ENCODE peak calls at places on chromosomes 2 and 18, in nine cellular contexts. One of them, this sample, is unnamed.

GRCh38 chr2:16763493-16763899 is 97.9 kb upstream of the CYRIA start:
- DNase-seq in CD8-positive, alpha-beta T cell: no peak
- DNase-seq in esophagus squamous epithelium: no peak
- DNase-seq in endothelial cell: no peak
- DNase-seq in brain microvascular endothelial cell: no peak
- DNase-seq in AG09319: no peak
- DNase-seq in CD4-positive, alpha-beta T cell: no peak
- DNase-seq in heart left ventricle: no peak
- DNase-seq in IMR-90: no peak
- DNase-seq in this sample: no peak

GRCh38 chr2:201559067-201559710 is 84.1 kb downstream of the TMEM237 start:
- DNase-seq in endothelial cell: no peak
- DNase-seq in heart left ventricle: no peak
- DNase-seq in brain microvascular endothelial cell: no peak
- DNase-seq in AG09319: no peak
- DNase-seq in esophagus squamous epithelium: no peak
- DNase-seq in CD4-positive, alpha-beta T cell: no peak
- DNase-seq in CD8-positive, alpha-beta T cell: no peak
- DNase-seq in IMR-90: no peak
- DNase-seq in this sample: no peak

GRCh38 chr2:6922201-6922656 is 5.0 kb downstream of the RNF144A start:
- DNase-seq in endothelial cell: no peak
- DNase-seq in CD4-positive, alpha-beta T cell: no peak
- DNase-seq in AG09319: no peak
- DNase-seq in CD8-positive, alpha-beta T cell: no peak
- DNase-seq in heart left ventricle: no peak
- DNase-seq in brain microvascular endothelial cell: no peak
- DNase-seq in esophagus squamous epithelium: no peak
- DNase-seq in IMR-90: no peak
- DNase-seq in this sample: no peak

GRCh38 chr2:192444286-192444838 is 249.6 kb upstream of the TMEFF2 start:
- DNase-seq in CD8-positive, alpha-beta T cell: no peak
- DNase-seq in AG09319: no peak
- DNase-seq in brain microvascular endothelial cell: no peak
- DNase-seq in IMR-90: no peak
- DNase-seq in endothelial cell: no peak
- DNase-seq in CD4-positive, alpha-beta T cell: no peak
- DNase-seq in esophagus squamous epithelium: no peak
- DNase-seq in heart left ventricle: no peak
- DNase-seq in this sample: no peak

GRCh38 chr2:172100080-172101007 is 2.4 kb downstream of the DLX2 start:
- DNase-seq in IMR-90: no peak
- DNase-seq in heart left ventricle: no peak
- DNase-seq in esophagus squamous epithelium: no peak
- DNase-seq in brain microvascular endothelial cell: no peak
- DNase-seq in endothelial cell: no peak
- DNase-seq in CD8-positive, alpha-beta T cell: no peak
- DNase-seq in AG09319: no peak
- DNase-seq in CD4-positive, alpha-beta T cell: no peak
- DNase-seq in this sample: no peak

GRCh38 chr2:1968988-1969700 is 224.8 kb upstream of the PXDN start:
- DNase-seq in CD8-positive, alpha-beta T cell: no peak
- DNase-seq in AG09319: no peak
- DNase-seq in brain microvascular endothelial cell: no peak
- DNase-seq in IMR-90: no peak
- DNase-seq in esophagus squamous epithelium: no peak
- DNase-seq in endothelial cell: no peak
- DNase-seq in heart left ventricle: no peak
- DNase-seq in CD4-positive, alpha-beta T cell: no peak
- DNase-seq in this sample: no peak

GRCh38 chr2:227853204-227853629 is 18.2 kb upstream of the DAW1 start:
- DNase-seq in esophagus squamous epithelium: no peak
- DNase-seq in CD4-positive, alpha-beta T cell: no peak
- DNase-seq in IMR-90: peak; percentile 91
- DNase-seq in AG09319: peak; percentile 70
- DNase-seq in endothelial cell: no peak
- DNase-seq in heart left ventricle: no peak
- DNase-seq in brain microvascular endothelial cell: no peak
- DNase-seq in CD8-positive, alpha-beta T cell: no peak
- DNase-seq in this sample: no peak

GRCh38 chr18:34122724-34123334 is 101.9 kb downstream of the NOL4 start:
- DNase-seq in CD4-positive, alpha-beta T cell: no peak
- DNase-seq in heart left ventricle: no peak
- DNase-seq in IMR-90: peak; percentile 53
- DNase-seq in brain microvascular endothelial cell: peak; percentile 73
- DNase-seq in AG09319: peak; percentile 1
- DNase-seq in CD8-positive, alpha-beta T cell: no peak
- DNase-seq in esophagus squamous epithelium: no peak
- DNase-seq in endothelial cell: peak; percentile 24
- DNase-seq in this sample: no peak

GRCh38 chr18:60978338-60978737 is 354.9 kb upstream of the CDH20 start:
- DNase-seq in AG09319: no peak
- DNase-seq in esophagus squamous epithelium: no peak
- DNase-seq in CD4-positive, alpha-beta T cell: no peak
- DNase-seq in endothelial cell: no peak
- DNase-seq in heart left ventricle: no peak
- DNase-seq in CD8-positive, alpha-beta T cell: no peak
- DNase-seq in brain microvascular endothelial cell: peak; percentile 81
- DNase-seq in IMR-90: peak; percentile 38
- DNase-seq in this sample: no peak

GRCh38 chr2:12116228-12116750 is 369.9 kb downstream of the LPIN1 start:
- DNase-seq in esophagus squamous epithelium: no peak
- DNase-seq in brain microvascular endothelial cell: no peak
- DNase-seq in CD8-positive, alpha-beta T cell: no peak
- DNase-seq in CD4-positive, alpha-beta T cell: no peak
- DNase-seq in AG09319: no peak
- DNase-seq in endothelial cell: no peak
- DNase-seq in IMR-90: no peak
- DNase-seq in heart left ventricle: no peak
- DNase-seq in this sample: no peak

GRCh38 chr2:151827564-151828142 is 568 bp downstream of the ARL5A start:
- DNase-seq in heart left ventricle: peak; percentile 28
- DNase-seq in CD4-positive, alpha-beta T cell: no peak
- DNase-seq in AG09319: no peak
- DNase-seq in CD8-positive, alpha-beta T cell: no peak
- DNase-seq in endothelial cell: peak; percentile 18
- DNase-seq in IMR-90: peak; percentile 16
- DNase-seq in esophagus squamous epithelium: no peak
- DNase-seq in brain microvascular endothelial cell: peak; percentile 9
- DNase-seq in this sample: no peak

GRCh38 chr2:163133602-163134001 is 295.0 kb upstream of the KCNH7 start:
- DNase-seq in heart left ventricle: no peak
- DNase-seq in CD8-positive, alpha-beta T cell: no peak
- DNase-seq in brain microvascular endothelial cell: peak; percentile 2
- DNase-seq in CD4-positive, alpha-beta T cell: no peak
- DNase-seq in esophagus squamous epithelium: no peak
- DNase-seq in AG09319: no peak
- DNase-seq in endothelial cell: no peak
- DNase-seq in IMR-90: no peak
- DNase-seq in this sample: no peak

DNA sequence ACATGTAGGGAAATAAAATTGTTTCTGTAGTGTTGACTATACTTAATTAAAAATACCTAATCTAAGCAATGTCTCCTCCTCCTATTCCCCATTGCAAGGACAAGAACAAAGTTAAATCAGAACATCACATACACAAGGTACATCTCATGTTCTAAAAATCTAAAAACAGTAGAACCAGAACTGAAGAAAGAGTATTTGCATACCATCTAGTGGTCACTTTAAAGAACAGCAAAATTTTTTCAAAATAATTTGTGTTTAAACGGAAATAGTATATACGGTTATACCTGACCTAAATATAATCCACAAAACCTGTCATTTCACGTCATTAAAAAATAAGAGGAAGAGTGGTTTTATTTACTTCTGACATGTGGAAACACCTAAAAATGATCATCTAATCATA is 294.3 kb upstream of the KCNH7 start:
- DNase-seq in IMR-90: peak; percentile 2
- DNase-seq in CD8-positive, alpha-beta T cell: no peak
- DNase-seq in heart left ventricle: no peak
- DNase-seq in CD4-positive, alpha-beta T cell: no peak
- DNase-seq in esophagus squamous epithelium: no peak
- DNase-seq in brain microvascular endothelial cell: no peak
- DNase-seq in AG09319: no peak
- DNase-seq in endothelial cell: no peak
- DNase-seq in this sample: no peak
- TF ChIP-seq CTCF in IMR-90: peak; percentile 56
- TF ChIP-seq CTCF in CD8-positive, alpha-beta T cell: no peak
- TF ChIP-seq CTCF in heart left ventricle: no peak
- TF ChIP-seq CTCF in CD4-positive, alpha-beta T cell: no peak
- TF ChIP-seq CTCF in esophagus squamous epithelium: no peak
- TF ChIP-seq CTCF in brain microvascular endothelial cell: no peak
- TF ChIP-seq CTCF in AG09319: peak; percentile 40
- TF ChIP-seq CTCF in endothelial cell: peak; percentile 81
- TF ChIP-seq CTCF in this sample: peak; percentile 89

DNA sequence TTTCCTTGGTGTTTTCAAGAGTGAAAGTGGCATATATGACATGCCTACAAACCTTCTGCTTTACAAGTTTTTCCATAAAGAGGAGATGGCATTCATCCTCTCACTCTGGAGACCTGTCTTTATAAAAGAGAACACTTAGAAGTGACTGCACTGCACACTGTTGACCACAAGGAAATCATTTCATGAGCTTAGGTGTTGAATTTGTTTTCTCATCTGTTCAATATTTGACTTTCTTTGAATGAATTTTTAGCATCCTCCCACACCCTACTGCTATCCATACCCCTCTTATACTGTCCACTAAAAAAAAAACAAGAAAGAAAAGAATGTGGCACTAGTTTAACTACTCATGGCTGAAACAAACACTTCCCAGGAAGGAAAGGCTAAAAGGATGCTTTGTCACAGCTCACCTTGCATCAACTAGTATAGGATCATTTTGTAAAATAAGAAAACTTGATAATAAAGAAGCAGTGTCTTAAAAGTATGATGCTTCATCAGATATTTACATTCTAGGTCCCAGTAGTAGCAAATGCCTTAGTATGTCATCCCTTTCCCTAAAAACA is 83.0 kb downstream of the ACVR1 start:
- DNase-seq in endothelial cell: no peak
- DNase-seq in esophagus squamous epithelium: no peak
- DNase-seq in IMR-90: no peak
- DNase-seq in AG09319: no peak
- DNase-seq in CD4-positive, alpha-beta T cell: no peak
- DNase-seq in brain microvascular endothelial cell: no peak
- DNase-seq in CD8-positive, alpha-beta T cell: no peak
- DNase-seq in heart left ventricle: no peak
- DNase-seq in this sample: no peak
- TF ChIP-seq CTCF in endothelial cell: peak; percentile 53
- TF ChIP-seq CTCF in esophagus squamous epithelium: peak; percentile 8
- TF ChIP-seq CTCF in IMR-90: peak; percentile 25
- TF ChIP-seq CTCF in AG09319: peak; percentile 22
- TF ChIP-seq CTCF in CD4-positive, alpha-beta T cell: peak; percentile 11
- TF ChIP-seq CTCF in brain microvascular endothelial cell: peak; percentile 47
- TF ChIP-seq CTCF in CD8-positive, alpha-beta T cell: no peak
- TF ChIP-seq CTCF in heart left ventricle: no peak
- TF ChIP-seq CTCF in this sample: peak; percentile 70

GRCh38 chr2:20507166-20507692 is 60.4 kb downstream of the RHOB start:
- DNase-seq in esophagus squamous epithelium: no peak
- DNase-seq in IMR-90: peak; percentile 37
- DNase-seq in CD8-positive, alpha-beta T cell: no peak
- DNase-seq in CD4-positive, alpha-beta T cell: no peak
- DNase-seq in heart left ventricle: no peak
- DNase-seq in AG09319: no peak
- DNase-seq in brain microvascular endothelial cell: no peak
- DNase-seq in endothelial cell: no peak
- DNase-seq in this sample: no peak

GRCh38 chr2:20509301-20509765 is 62.5 kb downstream of the RHOB start:
- DNase-seq in CD4-positive, alpha-beta T cell: no peak
- DNase-seq in CD8-positive, alpha-beta T cell: no peak
- DNase-seq in endothelial cell: no peak
- DNase-seq in esophagus squamous epithelium: no peak
- DNase-seq in AG09319: no peak
- DNase-seq in IMR-90: no peak
- DNase-seq in heart left ventricle: no peak
- DNase-seq in brain microvascular endothelial cell: no peak
- DNase-seq in this sample: no peak

GRCh38 chr2:20507711-20508110 is 60.8 kb downstream of the RHOB start:
- DNase-seq in CD4-positive, alpha-beta T cell: no peak
- DNase-seq in IMR-90: no peak
- DNase-seq in CD8-positive, alpha-beta T cell: no peak
- DNase-seq in brain microvascular endothelial cell: no peak
- DNase-seq in AG09319: no peak
- DNase-seq in heart left ventricle: no peak
- DNase-seq in esophagus squamous epithelium: no peak
- DNase-seq in endothelial cell: no peak
- DNase-seq in this sample: no peak

GRCh38 chr2:20504174-20504573 is 57.3 kb downstream of the RHOB start:
- DNase-seq in CD4-positive, alpha-beta T cell: no peak
- DNase-seq in brain microvascular endothelial cell: no peak
- DNase-seq in heart left ventricle: no peak
- DNase-seq in endothelial cell: no peak
- DNase-seq in AG09319: no peak
- DNase-seq in IMR-90: no peak
- DNase-seq in CD8-positive, alpha-beta T cell: no peak
- DNase-seq in esophagus squamous epithelium: no peak
- DNase-seq in this sample: no peak

DNA sequence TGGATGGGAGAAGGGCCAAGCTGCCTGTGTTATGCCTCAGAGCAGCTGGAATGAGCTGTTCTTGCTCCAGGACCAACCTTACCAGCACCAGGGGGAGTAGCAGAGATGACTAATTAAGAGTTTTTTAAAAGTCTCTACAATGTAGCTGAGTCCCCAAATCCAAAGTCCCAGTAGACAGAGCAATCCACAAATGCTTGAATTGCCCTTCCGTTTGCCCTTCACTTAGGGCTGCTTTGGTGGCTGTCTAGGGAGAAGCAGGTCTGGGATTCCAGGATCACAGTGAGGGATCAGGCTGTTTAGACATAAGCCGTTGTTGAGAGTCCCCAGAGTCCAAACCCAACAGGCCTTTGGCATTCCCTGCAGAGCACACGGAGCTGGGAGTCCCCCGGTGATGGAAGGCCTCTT is 59.4 kb downstream of the RHOB start:
- DNase-seq in esophagus squamous epithelium: no peak
- DNase-seq in brain microvascular endothelial cell: peak; percentile 59
- DNase-seq in CD4-positive, alpha-beta T cell: no peak
- DNase-seq in AG09319: no peak
- DNase-seq in IMR-90: peak; percentile 81
- DNase-seq in endothelial cell: no peak
- DNase-seq in CD8-positive, alpha-beta T cell: no peak
- DNase-seq in heart left ventricle: no peak
- DNase-seq in this sample: no peak
- TF ChIP-seq CTCF in esophagus squamous epithelium: no peak
- TF ChIP-seq CTCF in brain microvascular endothelial cell: peak; percentile 65
- TF ChIP-seq CTCF in CD4-positive, alpha-beta T cell: no peak
- TF ChIP-seq CTCF in AG09319: peak; percentile 32
- TF ChIP-seq CTCF in IMR-90: peak; percentile 45
- TF ChIP-seq CTCF in endothelial cell: no peak
- TF ChIP-seq CTCF in CD8-positive, alpha-beta T cell: no peak
- TF ChIP-seq CTCF in heart left ventricle: no peak
- TF ChIP-seq CTCF in this sample: peak; percentile 48

DNA sequence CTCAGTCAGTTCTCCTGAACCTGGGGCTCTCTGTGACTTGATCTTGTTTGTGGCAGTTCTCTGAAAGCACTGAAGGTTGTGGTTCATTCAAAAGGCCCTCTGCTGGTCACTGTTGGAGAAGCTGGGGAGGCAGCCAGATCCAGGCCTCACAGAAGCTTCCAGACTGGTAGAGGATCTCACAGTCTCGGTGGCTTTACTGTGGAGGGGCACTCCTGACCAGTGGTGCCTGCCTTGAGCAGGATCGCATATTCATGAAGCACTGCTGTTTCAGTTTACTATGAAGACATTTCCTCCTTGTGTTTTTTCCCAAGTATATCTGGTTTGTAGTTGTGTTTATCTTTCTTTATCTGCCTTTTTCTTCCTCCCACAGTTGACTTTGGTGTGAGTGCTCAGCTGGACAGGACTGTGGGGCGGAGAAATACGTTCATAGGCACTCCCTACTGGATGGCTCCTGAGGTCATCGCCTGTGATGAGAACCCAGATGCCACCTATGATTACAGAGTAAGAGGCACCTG is 133.9 kb downstream of the MAP4K4 start:
- DNase-seq in esophagus squamous epithelium: no peak
- DNase-seq in heart left ventricle: peak; percentile 72
- DNase-seq in endothelial cell: peak; percentile 73
- DNase-seq in CD8-positive, alpha-beta T cell: peak; percentile 30
- DNase-seq in AG09319: no peak
- DNase-seq in CD4-positive, alpha-beta T cell: peak; percentile 49
- DNase-seq in brain microvascular endothelial cell: peak; percentile 88
- DNase-seq in IMR-90: peak; percentile 78
- DNase-seq in this sample: no peak
- TF ChIP-seq CTCF in esophagus squamous epithelium: peak; percentile 77
- TF ChIP-seq CTCF in heart left ventricle: peak; percentile 86
- TF ChIP-seq CTCF in endothelial cell: peak; percentile 67
- TF ChIP-seq CTCF in CD8-positive, alpha-beta T cell: peak; percentile 42
- TF ChIP-seq CTCF in AG09319: peak; percentile 83
- TF ChIP-seq CTCF in CD4-positive, alpha-beta T cell: peak; percentile 59
- TF ChIP-seq CTCF in brain microvascular endothelial cell: peak; percentile 90
- TF ChIP-seq CTCF in IMR-90: peak; percentile 71
- TF ChIP-seq CTCF in this sample: peak; percentile 85